ENCODE peak calls at places on chromosome 6, in eight cellular contexts. T is MM.1S; O is cardiac fibroblast; D is mesenchymal stem cell; R is activated T-helper 9 cell treated with anti-CD3 and anti-CD28 coated beads, Interleukin-2, amount 50 U/mL, for 16 hours; I is T-helper 9 cell; H is lower leg skin; Z is iris pigment epithelial cell. N is an unnamed sample.

GRCh38 chr6:56004421-56004820 is 129.0 kb upstream of the BMP5 start:
- DNase-seq in I (no peak), T (no peak), O (peak; percentile 82), D (no peak), Z (peak; percentile 60), R (no peak), H (no peak), N (no peak)

GRCh38 chr6:30322527-30323501 is 3.9 kb upstream of the TRIM39 start:
- DNase-seq in R (peak; percentile 6), D (peak; percentile 65), T (no peak), O (peak; percentile 85), H (no peak), Z (peak; percentile 87), I (no peak), N (peak; percentile 28)

GRCh38 chr6:73704260-73704659 is 8.3 kb downstream of the CD109 start:
- DNase-seq in Z (peak; percentile 98), D (peak; percentile 98), H (peak; percentile 64), I (no peak), T (no peak), O (peak; percentile 96), R (no peak), N (peak; percentile 99)

GRCh38 chr6:146803601-146804000 is 204.8 kb downstream of the ADGB start:
- DNase-seq in O (peak; percentile 22), I (no peak), R (no peak), T (no peak), H (no peak), D (no peak), Z (no peak), N (no peak)

GRCh38 chr6:20211037-20211940 is 980 bp downstream of the MBOAT1 start:
- DNase-seq in H (no peak), I (no peak), O (peak; percentile 19), R (no peak), D (no peak), T (peak; percentile 70), Z (peak; percentile 28), N (no peak)

GRCh38 chr6:14510038-14510437 is 392.5 kb downstream of the CD83 start:
- DNase-seq in Z (no peak), R (no peak), H (no peak), T (no peak), O (no peak), D (no peak), I (no peak), N (no peak)

GRCh38 chr6:25397406-25397805 is 118.2 kb downstream of the CARMIL1 start:
- DNase-seq in O (no peak), D (no peak), R (no peak), T (no peak), I (no peak), Z (no peak), H (no peak), N (no peak)

GRCh38 chr6:5606546-5606945 is 345.2 kb downstream of the FARS2 start:
- DNase-seq in T (no peak), O (no peak), H (no peak), Z (no peak), D (no peak), I (no peak), R (no peak), N (no peak)

GRCh38 chr6:166768761-166769160 is 141.7 kb upstream of the RPS6KA2 start:
- DNase-seq in Z (no peak), D (no peak), T (no peak), I (no peak), O (no peak), R (no peak), H (no peak), N (no peak)

GRCh38 chr6:163438940-163439335 is 24.4 kb downstream of the QKI start:
- DNase-seq in H (no peak), Z (no peak), T (peak; percentile 75), R (peak; percentile 4), O (no peak), D (peak; percentile 33), I (peak; percentile 44), N (no peak)

GRCh38 chr6:35017461-35018183 is 123.5 kb downstream of the TCP11 start:
- DNase-seq in Z (no peak), O (peak; percentile 29), D (no peak), I (no peak), R (no peak), T (no peak), H (peak; percentile 36), N (no peak)

GRCh38 chr6:119140471-119141165 is 62.2 kb upstream of the FAM184A start:
- DNase-seq in H (no peak), T (no peak), O (no peak), Z (no peak), R (no peak), I (no peak), D (no peak), N (no peak)